ENCODE peak calls at places on chromosomes 13 and 19, in ten cellular contexts. X is EH; S is lower leg skin; Y is head of caudate nucleus; A is stimulated activated CD4-positive, alpha-beta T cell treated with anti-CD3 and anti-CD28 coated beads, Interleukin-1b, Interleukin-23, amount 100 ng/mL, for 24 hours; L is fibroblast of the aortic adventitia; N is HEK293T; U is GM12891; M is iris pigment epithelial cell; O is WTC11. K is an unnamed sample.

GRCh38 chr19:3358392-3358918 is 7.9 kb upstream of the NFIC start:
- DNase-seq in X (no peak), S (no peak), Y (peak; percentile 58), A (no peak), L (no peak), N (no peak), U (no peak), M (no peak), O (no peak), K (no peak)

GRCh38 chr13:43058318-43058674 is 34.9 kb downstream of the DNAJC15 start:
- DNase-seq in X (peak; percentile 99), S (no peak), Y (no peak), A (no peak), L (peak; percentile 80), N (peak; percentile 24), U (no peak), M (peak; percentile 82), O (peak; percentile 23), K (no peak)

GRCh38 chr13:106156468-106156867 is 379.0 kb downstream of the EFNB2 start:
- DNase-seq in X (peak; percentile 99), S (no peak), Y (no peak), A (no peak), L (peak; percentile 86), N (no peak), U (no peak), M (peak; percentile 99), O (no peak), K (no peak)

GRCh38 chr19:43651758-43652545 is 12.3 kb upstream of the CADM4 start:
- DNase-seq in X (peak; percentile 69), S (no peak), Y (peak; percentile 90), A (no peak), L (peak; percentile 68), N (peak; percentile 76), U (no peak), M (peak; percentile 70), O (peak; percentile 74), K (peak; percentile 88)

GRCh38 chr13:103394670-103395069 is 328.5 kb upstream of the SLC10A2 start:
- DNase-seq in X (no peak), S (no peak), Y (no peak), A (no peak), L (no peak), N (no peak), U (no peak), M (no peak), O (no peak), K (no peak)

GRCh38 chr13:54945978-54946377 is 1917.4 kb downstream of the OLFM4 start:
- DNase-seq in X (no peak), S (no peak), Y (no peak), A (no peak), L (no peak), N (no peak), U (no peak), M (no peak), O (no peak), K (peak; percentile 41)

GRCh38 chr13:49302817-49303216 is 55.1 kb downstream of the CDADC1 start:
- DNase-seq in X (no peak), S (peak; percentile 86), Y (no peak), A (no peak), L (no peak), N (no peak), U (no peak), M (no peak), O (no peak), K (no peak)

GRCh38 chr13:110627351-110627750 is 12.0 kb downstream of the NAXD start:
- DNase-seq in X (no peak), S (no peak), Y (no peak), A (no peak), L (no peak), N (no peak), U (no peak), M (no peak), O (no peak), K (no peak)

GRCh38 chr19:52640916-52641315 is 2.8 kb upstream of the ZNF83 start:
- DNase-seq in X (peak; percentile 7), S (no peak), Y (no peak), A (no peak), L (no peak), N (no peak), U (no peak), M (peak; percentile 17), O (peak; percentile 86), K (peak; percentile 91)

GRCh38 chr19:52566121-52566520 is 4.0 kb upstream of the ZNF701 start:
- DNase-seq in X (no peak), S (no peak), Y (no peak), A (no peak), L (no peak), N (no peak), U (no peak), M (no peak), O (no peak), K (peak; percentile 75)

GRCh38 chr19:18401580-18402112 is 4.2 kb upstream of the LRRC25 start:
- DNase-seq in X (peak; percentile 80), S (no peak), Y (peak; percentile 67), A (no peak), L (peak; percentile 78), N (peak; percentile 40), U (no peak), M (peak; percentile 71), O (no peak), K (peak; percentile 81)

GRCh38 chr19:38669532-38669931 is 22.1 kb downstream of the ACTN4 start:
- DNase-seq in X (no peak), S (no peak), Y (no peak), A (no peak), L (no peak), N (no peak), U (no peak), M (no peak), O (no peak), K (no peak)

GRCh38 chr19:35360880-35361420 is 2.7 kb downstream of the FFAR3 start:
- DNase-seq in X (no peak), S (peak; percentile 34), Y (no peak), A (no peak), L (no peak), N (no peak), U (no peak), M (no peak), O (no peak), K (no peak)

GRCh38 chr19:58543826-58544590 is at the start of gene TRIM28:
- DNase-seq in X (peak; percentile 99), S (peak; percentile 100), Y (peak; percentile 99), A (peak; percentile 100), L (peak; percentile 99), N (peak; percentile 99), U (peak; percentile 99), M (peak; percentile 99), O (peak; percentile 98), K (peak; percentile 98)

K was measured in GM23338.